ENCODE peak calls at places on chromosomes 5 and 9, in ten cellular contexts. Z, I, N, Y, W, A, F, Q, T and L are unnamed samples.

GRCh38 chr5:26805076-26805475 is 233.3 kb downstream of the CDH9 start:
- DNase-seq in N (no peak), I (no peak), Q (no peak), A (no peak), Y (no peak), F (no peak), T (no peak), W (no peak), Z (no peak), L (no peak)

GRCh38 chr5:54758038-54758437 is 227.4 kb downstream of the ESM1 start:
- DNase-seq in I (no peak), Q (no peak), W (peak; percentile 92), Y (no peak), T (no peak), A (no peak), F (no peak), N (no peak), Z (no peak), L (no peak)

GRCh38 chr9:100352201-100352726 is 478 bp downstream of the TEX10 start:
- DNase-seq in F (peak; percentile 25), Z (peak; percentile 81), Q (peak; percentile 24), A (no peak), N (peak; percentile 7), T (peak; percentile 74), I (no peak), W (peak; percentile 18), Y (peak; percentile 31), L (peak; percentile 35)

GRCh38 chr5:57735754-57736153 is 253.1 kb upstream of the ACTBL2 start:
- DNase-seq in Z (no peak), F (no peak), A (no peak), Y (no peak), Q (peak; percentile 90), I (no peak), T (no peak), N (no peak), W (peak; percentile 94), L (peak; percentile 70)

GRCh38 chr5:119255571-119256356 is 100.1 kb upstream of the TNFAIP8 start:
- DNase-seq in Z (no peak), Q (peak; percentile 39), T (no peak), F (no peak), Y (no peak), W (no peak), N (no peak), I (no peak), A (no peak), L (peak; percentile 28)

GRCh38 chr9:76701441-76702031 is 62.7 kb upstream of the PCA3 start:
- DNase-seq in N (no peak), F (no peak), T (no peak), W (peak; percentile 80), Q (no peak), A (no peak), Z (no peak), I (no peak), Y (no peak), L (peak; percentile 52)

GRCh38 chr5:65722575-65723424 is 795 bp downstream of the NLN start:
- DNase-seq in Y (no peak), N (no peak), A (no peak), I (no peak), T (no peak), Z (no peak), Q (peak; percentile 52), F (no peak), W (peak; percentile 74), L (peak; percentile 55)

GRCh38 chr5:177035982-177036381 is 13.5 kb downstream of the ZNF346 start:
- DNase-seq in Q (no peak), A (no peak), T (no peak), I (no peak), Y (no peak), F (no peak), W (no peak), Z (peak; percentile 20), N (no peak), L (no peak)

GRCh38 chr5:76111510-76112174 is 28.5 kb downstream of the SV2C start:
- DNase-seq in Z (no peak), N (no peak), Y (no peak), I (no peak), W (no peak), F (no peak), T (no peak), A (no peak), Q (no peak), L (peak; percentile 45)

GRCh38 chr5:61575103-61575502 is 243.0 kb downstream of the ZSWIM6 start:
- DNase-seq in T (no peak), A (no peak), Z (no peak), W (peak; percentile 76), I (no peak), Q (peak; percentile 87), N (no peak), Y (no peak), F (no peak), L (peak; percentile 24)

GRCh38 chr9:17635115-17635890 is 56.4 kb downstream of the SH3GL2 start:
- DNase-seq in Y (no peak), Q (peak; percentile 26), F (no peak), N (no peak), I (no peak), A (no peak), T (no peak), Z (no peak), W (no peak), L (peak; percentile 12)

GRCh38 chr9:94656190-94656589 is 16.9 kb upstream of the FBP1 start:
- DNase-seq in Y (peak; percentile 91), A (no peak), T (no peak), N (no peak), F (no peak), Z (no peak), W (no peak), I (no peak), Q (peak; percentile 17), L (no peak)

GRCh38 chr9:121298689-121299112 is 30.7 kb downstream of the GSN start:
- DNase-seq in W (peak; percentile 70), A (no peak), Q (no peak), Z (peak; percentile 60), N (no peak), T (no peak), Y (no peak), F (no peak), I (no peak), L (peak; percentile 43)

GRCh38 chr5:96172436-96172835 is 210.8 kb upstream of the ELL2 start:
- DNase-seq in Q (no peak), W (peak; percentile 59), T (no peak), N (no peak), I (no peak), Y (no peak), A (no peak), Z (no peak), F (no peak), L (no peak)

GRCh38 chr9:12684923-12685468 is 8.2 kb upstream of the TYRP1 start:
- DNase-seq in Z (no peak), T (no peak), Q (peak; percentile 26), N (no peak), A (no peak), W (peak; percentile 53), I (no peak), F (no peak), Y (no peak), L (peak; percentile 59)